ENCODE peak calls at places on chromosomes 4 and X, in eight cellular contexts. B is ovary, T is SJSA1, L is A549, W is lower leg skin, G is cardiac muscle cell, H is lower lobe of right lung, A is pancreas. M is an unnamed sample.

GRCh38 chr4:113445286-113445685 is 316.3 kb downstream of the CAMK2D start:
- DNase-seq in W (peak; percentile 87), T (no peak), H (no peak), L (peak; percentile 23), G (peak; percentile 98), A (no peak), B (peak; percentile 34), M (no peak)

GRCh38 chr4:25144870-25145481 is 15.3 kb downstream of the SEPSECS start:
- DNase-seq in A (no peak), W (no peak), T (no peak), H (no peak), B (no peak), G (peak; percentile 52), L (peak; percentile 10), M (no peak)

GRCh38 chr4:102675142-102675541 is 85.6 kb downstream of the MANBA start:
- DNase-seq in A (no peak), H (no peak), G (peak; percentile 62), L (no peak), T (no peak), W (no peak), B (no peak), M (no peak)

GRCh38 chr4:105765690-105766407 is 57.3 kb downstream of the GSTCD start:
- DNase-seq in A (no peak), B (no peak), L (peak; percentile 29), W (no peak), G (peak; percentile 91), H (no peak), T (peak; percentile 50), M (no peak)

GRCh38 chrX:152865232-152865920 is 32.5 kb upstream of the ZNF185 start:
- DNase-seq in G (no peak), H (no peak), B (no peak), T (no peak), W (no peak), L (no peak), A (no peak), M (no peak)

GRCh38 chr4:175560628-175561027 is 251.4 kb downstream of the GPM6A start:
- DNase-seq in A (no peak), G (no peak), L (peak; percentile 41), B (no peak), W (no peak), T (no peak), H (no peak), M (no peak)

GRCh38 chrX:138858438-138858837 is 146.9 kb upstream of the FGF13 start:
- DNase-seq in L (no peak), B (no peak), H (no peak), W (no peak), G (peak; percentile 40), A (no peak), T (peak; percentile 36), M (no peak)

GRCh38 chrX:40081679-40082068 is 16.1 kb downstream of the BCOR start:
- DNase-seq in W (no peak), H (no peak), B (no peak), T (no peak), G (no peak), L (no peak), A (no peak), M (no peak)

GRCh38 chrX:21524008-21524407 is 134.1 kb downstream of the KLHL34 start:
- DNase-seq in W (no peak), A (no peak), L (no peak), B (no peak), T (no peak), H (no peak), G (no peak), M (no peak)

GRCh38 chr4:31078661-31079060 is 358.5 kb downstream of the PCDH7 start:
- DNase-seq in L (no peak), T (no peak), W (no peak), G (no peak), A (no peak), B (no peak), H (no peak), M (no peak)

GRCh38 chrX:152959626-152960025 is 34.3 kb downstream of the PNMA5 start:
- DNase-seq in W (no peak), G (no peak), L (no peak), T (no peak), B (no peak), H (no peak), A (no peak), M (no peak)

DNA sequence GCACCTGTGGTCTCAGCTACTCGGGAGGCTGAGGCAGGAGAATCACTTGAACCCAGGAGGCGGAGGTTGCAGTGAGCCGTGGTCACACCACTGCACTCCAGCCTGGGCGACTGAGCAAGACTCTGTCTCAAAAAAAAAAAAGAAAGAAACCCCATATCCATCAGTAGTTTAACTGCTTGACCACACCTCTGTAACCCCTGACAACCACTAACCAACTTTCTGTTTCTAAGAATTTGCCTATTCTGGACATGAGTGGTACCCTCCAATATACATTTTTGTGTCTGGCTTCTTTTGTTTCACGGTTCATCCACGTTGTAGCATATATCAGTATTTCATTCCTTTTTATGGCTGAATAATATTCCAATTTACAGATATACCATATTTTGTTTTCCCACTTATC is 9.1 kb downstream of the PPAT start:
- DNase-seq in H (no peak), T (no peak), A (no peak), G (no peak), W (no peak), B (no peak), L (no peak), M (no peak)
- H3K4me3 ChIP-seq in H (no peak overlapping the region), T (no peak overlapping the region), A (no peak overlapping the region), G (no peak overlapping the region), W (no peak overlapping the region), B (no peak overlapping the region), L (no peak overlapping the region), M (no peak overlapping the region)

GRCh38 chrX:103311401-103311785 is 603 bp upstream of the BEX2 start:
- DNase-seq in B (no peak), L (no peak), A (no peak), G (no peak), W (no peak), T (no peak), H (no peak), M (no peak)

GRCh38 chrX:103304705-103305104 is 6.1 kb downstream of the BEX2 start:
- DNase-seq in B (no peak), A (no peak), H (no peak), L (no peak), T (no peak), G (no peak), W (no peak), M (no peak)

GRCh38 chrX:103310592-103311400 is at the start of gene BEX2:
- DNase-seq in W (peak; percentile 93), T (no peak), G (peak; percentile 35), A (peak; percentile 93), H (peak; percentile 84), B (peak; percentile 85), L (peak; percentile 60), M (peak; percentile 87)

GRCh38 chrX:103309860-103310591 is 764 bp downstream of the BEX2 start:
- DNase-seq in H (no peak), B (no peak), L (no peak), A (peak; percentile 51), W (no peak), T (no peak), G (no peak), M (peak; percentile 5)
- H3K4me3 ChIP-seq in H (peak overlapping the region; percentile 55), B (peak overlapping the region; percentile 57), L (peak overlapping the region; percentile 54), A (peak overlapping the region; percentile 40), W (peak overlapping the region; percentile 40), T (no peak overlapping the region), G (peak overlapping the region; percentile 85), M (peak overlapping the region; percentile 19)

DNA sequence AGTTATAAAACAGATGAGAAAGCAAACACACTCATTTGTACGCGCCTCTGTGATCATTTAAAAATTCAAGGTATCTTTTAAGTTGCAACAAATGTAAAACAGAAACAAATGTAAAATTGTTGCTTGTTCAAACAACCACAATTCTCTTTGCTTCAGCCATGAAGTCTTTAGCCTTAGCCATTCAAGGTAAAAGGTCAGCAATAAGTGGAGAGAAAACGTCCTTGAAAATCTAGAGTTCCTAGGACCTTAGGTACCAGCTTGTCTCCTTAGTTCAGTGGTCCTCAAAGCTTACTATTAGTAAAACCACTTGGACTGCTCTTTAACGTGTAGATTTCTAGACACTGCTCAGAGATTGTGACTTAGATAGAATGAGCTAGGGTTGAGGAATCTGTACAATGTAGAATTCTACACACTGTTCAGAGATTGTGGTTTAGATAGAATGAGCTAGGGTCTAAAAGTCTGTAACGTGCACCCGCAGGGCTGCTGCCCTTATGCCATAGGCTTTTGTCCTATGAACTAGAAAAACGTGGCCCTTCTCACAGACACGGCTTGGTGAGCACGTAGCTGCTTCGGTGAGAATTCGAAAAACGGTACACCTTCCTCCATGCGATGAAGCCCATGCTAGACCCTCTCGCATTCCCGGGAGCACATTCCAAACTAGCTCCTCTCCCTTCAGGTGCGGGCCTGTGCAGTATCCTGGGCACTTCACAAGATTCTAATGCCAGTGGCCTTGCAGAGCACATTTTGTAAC is 1.7 kb downstream of the PLAC8 start:
- DNase-seq in L (no peak), H (no peak), W (no peak), B (no peak), G (no peak), T (peak; percentile 72), A (no peak), M (no peak)
- H3K4me3 ChIP-seq in L (no peak overlapping the region), H (peak overlapping the region; percentile 38), W (no peak overlapping the region), B (no peak overlapping the region), G (no peak overlapping the region), T (peak overlapping the region; percentile 37), A (no peak overlapping the region), M (peak overlapping the region; percentile 14)

DNA sequence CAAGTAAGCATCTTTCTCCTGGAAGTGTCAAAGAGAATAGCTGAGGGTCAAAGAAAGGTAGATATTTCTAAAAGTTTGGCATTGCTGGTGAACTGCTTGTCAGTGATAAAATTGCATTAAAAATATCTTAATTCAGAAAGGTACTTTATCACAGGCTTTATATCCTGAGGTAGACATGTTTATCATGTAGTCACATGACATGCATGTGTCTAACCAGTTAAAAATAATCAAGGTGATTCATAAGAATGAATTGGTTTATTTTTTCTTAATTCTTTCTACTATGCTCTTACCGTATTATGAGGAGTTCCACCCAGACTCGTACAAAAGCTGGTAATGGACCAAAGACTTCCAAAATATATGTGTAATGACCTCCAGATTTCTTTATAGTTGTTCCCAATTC is 6.1 kb downstream of the SLC7A11 start:
- DNase-seq in T (no peak), B (no peak), A (no peak), H (no peak), L (no peak), W (no peak), G (no peak), M (no peak)
- H3K4me3 ChIP-seq in T (no peak overlapping the region), B (no peak overlapping the region), A (no peak overlapping the region), H (no peak overlapping the region), L (peak overlapping the region; percentile 34), W (no peak overlapping the region), G (no peak overlapping the region), M (no peak overlapping the region)

DNA sequence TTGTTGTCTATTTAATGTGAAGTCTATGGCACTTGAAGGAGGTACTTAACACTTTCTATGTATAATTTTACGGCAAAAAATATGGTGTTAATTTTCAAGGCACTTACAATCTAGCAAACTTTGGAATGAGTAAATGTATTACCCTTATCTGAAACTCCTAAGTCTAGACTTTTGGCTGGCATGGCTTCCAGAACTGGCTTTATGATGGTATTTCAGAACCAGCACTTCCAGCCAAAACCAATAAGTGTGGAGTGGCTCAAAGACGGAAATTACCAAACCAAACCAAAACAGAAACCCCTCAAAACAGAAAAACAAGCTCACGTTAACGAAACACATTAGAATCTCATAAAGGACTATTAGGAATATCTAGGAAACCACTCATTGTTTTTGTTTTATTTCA is 205.6 kb upstream of the HAND2 start:
- DNase-seq in B (no peak), A (no peak), H (no peak), W (no peak), G (no peak), T (no peak), L (no peak), M (no peak)
- H3K4me3 ChIP-seq in B (no peak overlapping the region), A (no peak overlapping the region), H (no peak overlapping the region), W (no peak overlapping the region), G (no peak overlapping the region), T (no peak overlapping the region), L (no peak overlapping the region), M (no peak overlapping the region)

GRCh38 chr4:67896421-67897065 is 12.7 kb upstream of the TMPRSS11D start:
- DNase-seq in A (peak; percentile 58), W (no peak), T (no peak), L (no peak), H (no peak), G (no peak), B (no peak), M (no peak)
- H3K4me3 ChIP-seq in A (no peak overlapping the region), W (no peak overlapping the region), T (no peak overlapping the region), L (no peak overlapping the region), H (no peak overlapping the region), G (no peak overlapping the region), B (no peak overlapping the region), M (no peak overlapping the region)

M was measured in mucosa of descending colon.